ENCODE peak calls at places on chromosomes 12 and 14, in ten cellular contexts. V is occipital lobe; Q is activated CD4-positive, alpha-beta T cell treated with anti-CD3 and anti-CD28 coated beads for 1 hour; C is M059J; H is amniotic stem cell; S is GM19239; I is endothelial cell; X is stimulated activated CD8-positive, alpha-beta memory T cell treated with anti-CD3 and anti-CD28 coated beads, Interleukin-2, amount 100 ng/mL, for 1 hour; F is suprapubic skin; U is brain microvascular endothelial cell. G is an unnamed sample.

GRCh38 chr12:6745751-6746525 is 7.0 kb downstream of the MLF2 start:
- DNase-seq in C (peak; percentile 39), Q (no peak), S (no peak), V (no peak), I (no peak), H (no peak), X (no peak), U (no peak), F (no peak), G (no peak)

GRCh38 chr12:124277394-124278222 is 17.3 kb upstream of the RFLNA start:
- DNase-seq in Q (no peak), X (no peak), V (no peak), I (no peak), H (no peak), F (no peak), S (no peak), U (no peak), C (no peak), G (no peak)

GRCh38 chr14:39974036-39974435 is 541.8 kb upstream of the FBXO33 start:
- DNase-seq in X (no peak), H (no peak), U (no peak), F (no peak), Q (no peak), C (no peak), S (peak; percentile 26), I (no peak), V (no peak), G (no peak)

GRCh38 chr14:75257241-75257640 is 21.4 kb upstream of the FOS start:
- DNase-seq in C (peak; percentile 61), H (no peak), V (no peak), Q (no peak), I (no peak), X (no peak), F (no peak), U (no peak), S (no peak), G (no peak)

GRCh38 chr12:92973614-92974013 is 44.5 kb upstream of the EEA1 start:
- DNase-seq in H (no peak), C (peak; percentile 36), S (no peak), X (no peak), U (peak; percentile 25), Q (no peak), V (no peak), I (no peak), F (no peak), G (no peak)

GRCh38 chr14:24674204-24674970 is 40.4 kb upstream of the GZMB start:
- DNase-seq in S (no peak), F (no peak), U (no peak), Q (no peak), C (no peak), X (no peak), I (no peak), V (no peak), H (no peak), G (no peak)

GRCh38 chr12:122031342-122032216 is 9.9 kb downstream of the BCL7A start:
- DNase-seq in Q (peak; percentile 33), S (peak; percentile 42), V (no peak), U (peak; percentile 32), F (no peak), H (no peak), I (peak; percentile 82), X (peak; percentile 9), C (peak; percentile 14), G (no peak)

GRCh38 chr12:110366474-110367208 is 36.9 kb downstream of the ANAPC7 start:
- DNase-seq in C (no peak), U (no peak), Q (no peak), H (no peak), V (no peak), X (no peak), I (no peak), S (no peak), F (no peak), G (no peak)

GRCh38 chr14:95998656-95999055 is 40.5 kb upstream of the C14orf132 start:
- DNase-seq in V (no peak), C (peak; percentile 8), U (peak; percentile 12), F (no peak), I (no peak), S (no peak), H (peak; percentile 12), X (no peak), Q (no peak), G (no peak)

GRCh38 chr14:94673071-94673470 is 60.9 kb downstream of the SERPINA3 start:
- DNase-seq in S (no peak), V (no peak), U (no peak), I (no peak), H (no peak), F (no peak), X (no peak), C (no peak), Q (no peak), G (no peak)

GRCh38 chr12:48999371-49000131 is at the start of gene DDN:
- DNase-seq in V (peak; percentile 58), C (peak; percentile 53), H (no peak), X (no peak), S (no peak), U (peak; percentile 54), Q (peak; percentile 25), I (no peak), F (no peak), G (no peak)

GRCh38 chr14:86346818-86347384 is 817.0 kb downstream of the FLRT2 start:
- DNase-seq in I (no peak), C (no peak), V (no peak), X (no peak), U (no peak), S (no peak), H (no peak), Q (no peak), F (no peak), G (no peak)

GRCh38 chr12:10319414-10319813 is 11.7 kb downstream of the KLRD1 start:
- DNase-seq in Q (no peak), U (no peak), F (no peak), X (no peak), I (no peak), C (no peak), H (no peak), S (no peak), V (no peak), G (no peak)

GRCh38 chr12:20368653-20369163 is 371 bp downstream of the PDE3A start:
- DNase-seq in Q (no peak), H (peak; percentile 22), I (peak; percentile 44), X (no peak), S (no peak), C (peak; percentile 50), F (peak; percentile 64), V (no peak), U (peak; percentile 45), G (no peak)

GRCh38 chr14:99579903-99580570 is 24.0 kb downstream of the CCDC85C start:
- DNase-seq in U (peak; percentile 28), F (no peak), I (no peak), H (peak; percentile 9), S (no peak), C (peak; percentile 80), Q (no peak), V (no peak), X (no peak), G (no peak)

GRCh38 chr12:50066402-50066801 is 9.0 kb downstream of the ASIC1 start:
- DNase-seq in U (peak; percentile 87), H (peak; percentile 69), S (no peak), X (no peak), F (no peak), V (no peak), C (peak; percentile 85), I (no peak), Q (no peak), G (no peak)

G was measured in breast epithelium.